ENCODE peak calls at places on chromosomes 16 and 17, in four cellular contexts. J is HuH-7, W is pulmonary artery endothelial cell, Q is lower lobe of right lung. T is an unnamed sample.

GRCh38 chr17:63041722-63042121 is 75.7 kb downstream of the TANC2 start:
- DNase-seq in J (no peak), W (no peak), Q (no peak), T (no peak)

GRCh38 chr17:82754297-82755208 is 2.7 kb downstream of the TBCD start:
- DNase-seq in J (no peak), W (no peak), Q (peak; percentile 24), T (no peak)

GRCh38 chr16:15572329-15573001 is 70.5 kb downstream of the MARF1 start:
- DNase-seq in J (no peak), W (no peak), Q (no peak), T (peak; percentile 57)

GRCh38 chr17:57407287-57408063 is 151.2 kb downstream of the MSI2 start:
- DNase-seq in J (peak; percentile 50), W (no peak), Q (no peak), T (peak; percentile 96)

GRCh38 chr16:1296688-1297412 is 12.6 kb upstream of the UBE2I start:
- DNase-seq in J (no peak), W (no peak), Q (no peak), T (peak; percentile 92)

GRCh38 chr16:20768121-20768520 is 4.3 kb downstream of the ACSM3 start:
- DNase-seq in J (no peak), W (no peak), Q (no peak), T (no peak)

GRCh38 chr16:11356573-11357331 is 11.5 kb downstream of the RMI2 start:
- DNase-seq in J (peak; percentile 80), W (no peak), Q (peak; percentile 83), T (no peak)

GRCh38 chr17:40157972-40158371 is 17.6 kb downstream of the CASC3 start:
- DNase-seq in J (no peak), W (no peak), Q (no peak), T (no peak)

GRCh38 chr16:80837421-80838263 is 33.2 kb upstream of the CDYL2 start:
- DNase-seq in J (peak; percentile 39), W (no peak), Q (no peak), T (peak; percentile 90)

GRCh38 chr16:16149710-16150116 is 73.6 kb downstream of the ABCC6 start:
- DNase-seq in J (no peak), W (no peak), Q (no peak), T (no peak)

GRCh38 chr17:69907081-69907847 is 167.8 kb upstream of the KCNJ16 start:
- DNase-seq in J (no peak), W (no peak), Q (no peak), T (no peak)

GRCh38 chr17:72967963-72968585 is 124.4 kb downstream of the SLC39A11 start:
- DNase-seq in J (no peak), W (no peak), Q (no peak), T (peak; percentile 25)

GRCh38 chr17:27290916-27291598 is 2.9 kb upstream of the WSB1 start:
- DNase-seq in J (peak; percentile 40), W (no peak), Q (no peak), T (peak; percentile 9)

GRCh38 chr16:20178297-20178696 is 104.6 kb upstream of the GPR139 start:
- DNase-seq in J (no peak), W (no peak), Q (no peak), T (no peak)

GRCh38 chr17:7027335-7027734 is 4.5 kb downstream of the BCL6B start:
- DNase-seq in J (no peak), W (no peak), Q (no peak), T (no peak)

GRCh38 chr16:70252355-70252988 is 732 bp upstream of the EXOSC6 start:
- DNase-seq in J (peak; percentile 68), W (no peak), Q (no peak), T (no peak)

GRCh38 chr16:85104147-85104546 is 8.1 kb downstream of the CIBAR2 start:
- DNase-seq in J (no peak), W (no peak), Q (no peak), T (no peak)

GRCh38 chr17:57260325-57261083 is 4.2 kb downstream of the MSI2 start:
- DNase-seq in J (no peak), W (no peak), Q (no peak), T (no peak)

GRCh38 chr17:1137465-1137894 is 42.3 kb downstream of the ABR start:
- DNase-seq in J (no peak), W (no peak), Q (no peak), T (no peak)

T was measured in PC-3.